ENCODE peak calls at places on chromosomes 13 and 19, in four cellular contexts. N is right cardiac atrium; D is A549; O is CD8-positive, alpha-beta memory T cell. T is an unnamed sample.

GRCh38 chr19:15195987-15196682 is 4.7 kb downstream of the NOTCH3 start:
- DNase-seq in D (no peak), N (no peak), O (no peak), T (no peak)

GRCh38 chr13:113186061-113186900 is 22.2 kb downstream of the PCID2 start:
- DNase-seq in O (no peak), D (no peak), N (no peak), T (no peak)

GRCh38 chr19:4057913-4058695 is 8.6 kb downstream of the ZBTB7A start:
- DNase-seq in O (peak), D (peak), N (peak), T (no peak)

GRCh38 chr19:15466851-15467733 is 2.7 kb upstream of the RASAL3 start:
- DNase-seq in D (no peak), O (peak), N (no peak), T (no peak)

GRCh38 chr19:3979289-3979673 is 6.0 kb downstream of the EEF2 start:
- DNase-seq in N (no peak), O (no peak), D (no peak), T (no peak)

GRCh38 chr19:47340477-47341208 is 8.5 kb upstream of the DHX34 start:
- DNase-seq in D (no peak), O (no peak), N (no peak), T (no peak)

GRCh38 chr19:41420101-41420880 is 6.9 kb downstream of the B3GNT8 start:
- DNase-seq in N (no peak), O (no peak), D (no peak), T (no peak)

GRCh38 chr13:32381539-32381938 is 46.4 kb downstream of the N4BP2L1 start:
- DNase-seq in O (no peak), D (no peak), N (no peak), T (no peak)

GRCh38 chr13:113002891-113003290 is 33.9 kb downstream of the MCF2L start:
- DNase-seq in D (no peak), O (no peak), N (no peak), T (no peak)

GRCh38 chr19:17686027-17686511 is 2.1 kb downstream of the UNC13A start:
- DNase-seq in O (no peak), N (peak), D (no peak), T (no peak)

GRCh38 chr13:108463365-108463764 is 166.0 kb upstream of the MYO16 start:
- DNase-seq in D (peak), O (no peak), N (no peak), T (no peak)

GRCh38 chr19:29645911-29646310 is 19.4 kb upstream of the PLEKHF1 start:
- DNase-seq in N (peak), O (no peak), D (no peak), T (no peak)

GRCh38 chr13:97539651-97540230 is 105.8 kb downstream of the RAP2A start:
- DNase-seq in D (no peak), N (no peak), O (no peak), T (no peak)

GRCh38 chr19:58395979-58396627 is 647 bp downstream of the RNF225 start:
- DNase-seq in O (no peak), N (no peak), D (no peak), T (no peak)

GRCh38 chr13:106156468-106156867 is 379.0 kb downstream of the EFNB2 start:
- DNase-seq in N (no peak), O (no peak), D (no peak), T (no peak)

GRCh38 chr19:48466571-48467325 is 2.4 kb upstream of the CYTH2 start:
- DNase-seq in D (no peak), N (no peak), O (no peak), T (no peak)

GRCh38 chr13:52371736-52372247 is 34.2 kb downstream of the THSD1 start:
- DNase-seq in O (no peak), D (no peak), N (no peak), T (no peak)

GRCh38 chr19:10981496-10981895 is 20.7 kb downstream of the SMARCA4 start:
- DNase-seq in O (no peak), D (no peak), N (no peak), T (no peak)

DNA sequence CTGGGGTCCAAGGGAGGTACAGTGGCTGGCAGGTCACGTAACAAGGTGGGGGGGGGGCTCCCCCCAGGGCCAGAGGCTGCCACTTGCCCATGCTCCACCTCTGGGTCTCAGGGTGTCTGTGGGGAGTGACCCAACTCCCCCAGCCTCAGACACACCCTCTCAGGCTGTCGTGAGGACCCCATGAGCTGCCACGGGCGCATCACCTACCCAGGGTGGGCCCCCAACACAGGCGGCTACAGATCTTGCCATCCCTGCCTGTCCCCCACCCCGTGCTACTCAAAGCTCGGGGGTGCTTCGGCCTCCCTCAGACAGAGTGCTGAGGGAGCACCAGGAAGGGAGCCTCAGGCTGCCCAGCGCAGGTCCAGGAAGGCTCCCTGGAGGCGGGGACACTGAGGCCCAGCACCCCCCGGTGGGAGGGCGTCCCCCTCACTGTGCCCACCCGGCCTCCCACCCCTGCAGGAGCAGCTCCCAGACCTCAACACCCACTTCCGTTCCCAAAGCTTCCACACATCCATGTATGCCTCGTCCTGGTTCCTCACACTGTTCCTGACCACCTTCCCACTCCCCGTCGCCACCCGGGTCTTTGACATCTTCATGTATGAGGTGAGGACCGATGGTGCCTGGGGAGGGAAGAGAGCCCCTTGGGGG is 21.1 kb downstream of the EVI5L start:
- DNase-seq in D (no peak), O (no peak), N (peak), T (no peak)
- H3K27ac ChIP-seq in D (no peak), O (no peak), N (no peak), T (no peak)

DNA sequence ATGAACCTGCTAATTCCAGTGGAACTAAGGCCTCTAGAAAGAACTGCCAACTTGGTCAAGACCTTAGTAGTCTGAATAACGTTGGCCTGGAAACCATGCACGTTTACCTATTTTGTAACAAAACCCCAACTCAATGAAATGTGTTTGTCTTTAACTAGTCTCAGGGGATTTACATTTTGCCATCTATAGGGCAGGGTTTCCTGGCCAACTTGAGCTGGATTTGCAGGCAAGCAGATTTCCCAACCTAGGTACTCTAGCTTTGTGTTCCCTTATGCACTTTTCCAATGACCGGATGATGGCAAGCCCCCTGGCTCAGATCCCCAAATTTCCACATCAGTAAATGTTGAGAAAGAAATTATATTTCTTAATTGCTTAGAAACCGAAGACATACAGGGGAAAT is 114.5 kb downstream of the IRS2 start:
- DNase-seq in D (no peak), N (no peak), O (no peak), T (no peak)
- H3K27ac ChIP-seq in D (no peak), N (no peak), O (no peak), T (no peak)

GRCh38 chr19:9857920-9858746 is 23.0 kb downstream of the PIN1 start:
- DNase-seq in O (no peak), D (no peak), N (no peak), T (no peak)

GRCh38 chr19:9860407-9860806 is 25.3 kb downstream of the PIN1 start:
- DNase-seq in O (no peak), N (no peak), D (no peak), T (no peak)

GRCh38 chr19:9857076-9857721 is 22.1 kb downstream of the PIN1 start:
- DNase-seq in N (no peak), O (no peak), D (no peak), T (no peak)

GRCh38 chr19:9856609-9857008 is 21.5 kb downstream of the PIN1 start:
- DNase-seq in D (no peak), N (no peak), O (no peak), T (no peak)

GRCh38 chr19:9858766-9859165 is 23.6 kb downstream of the PIN1 start:
- DNase-seq in D (no peak), O (no peak), N (no peak), T (no peak)
- H3K27ac ChIP-seq in D (no peak), O (no peak), N (no peak), T (no peak)

GRCh38 chr13:44396295-44396962 is 22.8 kb downstream of the SERP2 start:
- DNase-seq in D (no peak), N (no peak), O (no peak), T (no peak)
- H3K27ac ChIP-seq in D (no peak), N (no peak), O (peak), T (no peak)

DNA sequence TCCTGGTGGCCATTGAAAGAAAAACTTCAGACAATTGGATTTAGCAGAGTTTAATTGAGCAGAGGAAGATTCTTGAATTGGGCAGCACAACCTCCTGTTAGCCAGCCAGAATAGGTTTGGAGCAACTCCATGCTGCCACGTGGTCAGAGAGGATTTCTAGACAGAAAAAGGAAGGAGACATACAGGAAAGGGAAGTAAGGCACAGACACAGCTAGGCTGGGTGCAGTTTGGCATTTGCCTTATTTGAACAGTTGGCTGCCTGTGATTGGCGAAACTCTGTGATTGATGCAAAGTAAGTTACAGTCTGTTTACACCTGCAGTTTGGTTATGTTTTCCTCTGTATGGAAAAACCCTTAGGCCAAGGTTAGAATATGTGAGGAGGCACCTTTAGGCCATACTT is 85.8 kb upstream of the SPATA13 start:
- DNase-seq in N (no peak), D (no peak), O (no peak), T (no peak)
- H3K27ac ChIP-seq in N (no peak), D (peak), O (no peak), T (no peak)

GRCh38 chr13:42272776-42273175 is 824 bp downstream of the AKAP11 start:
- DNase-seq in D (no peak), N (no peak), O (no peak), T (no peak)
- H3K27ac ChIP-seq in D (peak), N (no peak), O (peak), T (peak)

DNA sequence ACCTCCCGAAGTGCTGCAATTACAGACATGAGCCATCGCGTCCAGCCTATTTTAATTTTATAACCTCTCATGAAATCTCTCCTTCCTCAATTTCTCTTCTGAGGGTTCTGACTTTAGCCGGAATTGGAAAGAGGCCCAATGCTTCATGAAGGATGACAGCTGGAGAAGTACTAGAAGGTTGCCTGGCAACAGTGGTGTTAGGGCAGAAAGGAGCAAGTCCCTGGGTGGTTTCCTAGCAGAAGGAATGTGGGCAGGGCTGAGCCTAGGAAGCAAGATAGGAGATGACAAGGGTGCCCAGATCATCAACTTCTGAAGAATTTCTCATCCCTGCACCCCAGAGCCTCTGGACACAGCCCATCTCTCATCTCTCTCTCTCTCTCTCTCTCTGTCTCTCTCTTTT is 25.8 kb downstream of the CACNG6 start:
- DNase-seq in D (peak), N (no peak), O (no peak), T (no peak)
- H3K27ac ChIP-seq in D (peak), N (no peak), O (no peak), T (peak)

T was measured in Panc1.